ENCODE peak calls at places on chromosomes 16 and 17, in five cellular contexts. R, F, E, N and I are unnamed samples.

GRCh38 chr17:83196088-83196765 is 116.8 kb downstream of the METRNL start:
- DNase-seq in R (no peak), F (no peak), E (no peak), N (peak), I (peak)

GRCh38 chr17:8091033-8091687 is 3.6 kb upstream of the ALOX12B start:
- DNase-seq in F (no peak), R (no peak), E (no peak), N (no peak), I (no peak)

GRCh38 chr17:76940738-76941350 is 72.6 kb downstream of the MGAT5B start:
- DNase-seq in F (peak), N (no peak), R (no peak), E (no peak), I (no peak)

GRCh38 chr16:66169817-66170216 is 196.7 kb upstream of the CDH5 start:
- DNase-seq in R (no peak), N (no peak), E (no peak), F (no peak), I (no peak)

GRCh38 chr16:9845661-9846361 is 336.4 kb downstream of the GRIN2A start:
- DNase-seq in R (no peak), N (no peak), F (no peak), E (no peak), I (no peak)

GRCh38 chr17:4742629-4743028 is 2.9 kb upstream of the CXCL16 start:
- DNase-seq in N (no peak), E (no peak), F (no peak), R (no peak), I (no peak)

GRCh38 chr17:74569392-74570003 is 2.2 kb upstream of the CD300H start:
- DNase-seq in E (peak), R (peak), N (no peak), F (no peak), I (no peak)

GRCh38 chr17:61461586-61461966 is 9.4 kb downstream of the TBX4 start:
- DNase-seq in R (no peak), F (no peak), E (no peak), N (peak), I (no peak)

GRCh38 chr16:73368715-73369114 is 320.8 kb upstream of the ZFHX3 start:
- DNase-seq in R (no peak), E (no peak), F (no peak), N (no peak), I (no peak)

GRCh38 chr16:4317471-4318170 is 1.8 kb downstream of the GLIS2 start:
- DNase-seq in F (no peak), N (peak), E (peak), R (no peak), I (no peak)

GRCh38 chr16:20901441-20902112 is 1.0 kb downstream of the LYRM1 start:
- DNase-seq in E (peak), F (no peak), R (peak), N (peak), I (peak)

GRCh38 chr17:81865733-81866439 is 5.3 kb downstream of the ARHGDIA start:
- DNase-seq in R (no peak), F (no peak), N (no peak), E (no peak), I (no peak)

GRCh38 chr16:87698676-87699179 is 67.1 kb downstream of the KLHDC4 start:
- DNase-seq in N (no peak), F (no peak), R (no peak), E (no peak), I (no peak)

GRCh38 chr17:17304521-17304985 is 1.4 kb downstream of the NT5M start:
- DNase-seq in N (no peak), R (no peak), F (no peak), E (no peak), I (no peak)

GRCh38 chr17:63785556-63785955 is 11.6 kb downstream of the DDX42 start:
- DNase-seq in R (no peak), N (no peak), E (no peak), F (no peak), I (no peak)

GRCh38 chr17:7313028-7313889 is 1.9 kb downstream of the GPS2 start:
- DNase-seq in F (no peak), N (no peak), R (peak), E (no peak), I (no peak)

GRCh38 chr17:45341389-45342158 is 24.8 kb upstream of the MAP3K14 start:
- DNase-seq in R (peak), E (no peak), N (peak), F (no peak), I (no peak)

GRCh38 chr17:57143341-57143740 is 58.3 kb downstream of the AKAP1 start:
- DNase-seq in R (no peak), F (no peak), N (no peak), E (no peak), I (no peak)

GRCh38 chr17:49896860-49897259 is 49.0 kb upstream of the TAC4 start:
- DNase-seq in E (no peak), N (no peak), R (no peak), F (no peak), I (no peak)

GRCh38 chr16:57367111-57367752 is 5.1 kb upstream of the CX3CL1 start:
- DNase-seq in F (no peak), R (no peak), N (no peak), E (no peak), I (no peak)

GRCh38 chr17:35708149-35708548 is 23.3 kb upstream of the RASL10B start:
- DNase-seq in F (no peak), N (no peak), E (no peak), R (no peak), I (no peak)

GRCh38 chr17:59154335-59154720 is 658 bp downstream of the SKA2 start:
- DNase-seq in F (no peak), E (peak), N (peak), R (no peak), I (peak)

GRCh38 chr17:14152726-14153125 is 83.4 kb downstream of the COX10 start:
- DNase-seq in N (no peak), F (no peak), E (no peak), R (no peak), I (no peak)

GRCh38 chr16:11708421-11708820 is 34.2 kb downstream of the TXNDC11 start:
- DNase-seq in N (no peak), F (no peak), R (no peak), E (no peak), I (no peak)

GRCh38 chr17:6677158-6677831 is 25.7 kb downstream of the C17orf100 start:
- DNase-seq in R (no peak), N (no peak), F (no peak), E (no peak), I (no peak)

GRCh38 chr16:12575288-12575687 is 228.4 kb downstream of the CPPED1 start:
- DNase-seq in F (no peak), R (no peak), N (peak), E (no peak), I (peak)

GRCh38 chr16:142405-142804 is 3.9 kb upstream of the NPRL3 start:
- DNase-seq in E (no peak), F (no peak), N (no peak), R (no peak), I (no peak)

GRCh38 chr16:49282690-49283375 is 1.2 kb upstream of the CBLN1 start:
- DNase-seq in E (no peak), N (no peak), F (peak), R (no peak), I (no peak)
- H3K4me3 ChIP-seq in E (peak), N (no peak), F (peak), R (peak), I (peak)

GRCh38 chr17:72171703-72172670 is 51.2 kb downstream of the SOX9 start:
- DNase-seq in E (no peak), N (no peak), F (no peak), R (no peak), I (no peak)
- TF ChIP-seq CTCF in E (no peak), N (no peak), F (no peak), R (no peak), I (no peak)

GRCh38 chr16:30775381-30776099 is 11.5 kb downstream of the ZNF629 start:
- DNase-seq in N (peak), E (peak), F (peak), R (peak), I (peak)
- TF ChIP-seq EP300 in N (no peak), E (no peak), F (no peak), R (no peak), I (no peak)

DNA sequence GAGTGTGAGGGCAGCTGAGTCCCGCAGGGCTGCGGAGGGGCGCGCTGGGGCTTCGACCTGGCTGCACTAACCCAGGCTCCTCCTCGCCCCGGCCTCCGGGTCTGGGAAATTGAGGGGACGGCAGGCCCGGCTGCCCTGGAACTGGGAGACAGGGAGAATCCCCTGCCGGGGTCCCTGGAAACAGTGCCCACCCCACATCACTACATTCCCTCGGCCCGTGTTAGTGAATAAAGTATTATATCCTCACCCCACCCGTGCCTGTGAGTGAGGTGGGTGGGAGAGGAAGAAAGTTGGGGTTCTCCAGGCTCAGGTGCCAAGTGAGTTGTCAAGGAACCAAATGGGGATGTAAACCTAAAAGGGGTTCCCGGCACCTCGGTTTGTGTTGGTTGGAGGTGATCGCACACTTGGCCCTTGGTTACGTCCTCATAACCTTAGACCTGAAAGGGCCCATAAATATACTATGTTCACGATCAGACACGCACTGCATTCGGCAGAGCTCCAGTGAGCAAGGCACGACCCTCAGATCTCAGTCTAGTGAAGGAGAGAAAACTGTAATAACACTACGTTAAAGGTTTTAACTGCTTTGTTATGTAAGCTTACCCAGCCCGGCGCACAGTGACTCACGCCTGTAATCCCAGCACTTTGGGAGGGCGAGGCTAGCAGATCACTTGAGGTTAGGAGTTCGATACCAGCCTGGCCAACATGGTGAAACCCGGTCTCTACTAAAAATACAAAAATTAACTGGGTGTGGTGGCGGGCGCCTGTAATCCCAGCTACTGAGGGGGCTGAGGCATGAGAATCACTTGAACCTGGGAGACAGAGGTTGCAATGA is 11.2 kb downstream of the ZNF771 start:
- DNase-seq in E (no peak), F (no peak), R (no peak), N (no peak), I (no peak)
- H3K4me3 ChIP-seq in E (peak), F (peak), R (peak), N (peak), I (peak)

GRCh38 chr16:78228704-78229103 is 129.2 kb downstream of the WWOX start:
- DNase-seq in R (no peak), F (no peak), E (no peak), N (no peak), I (no peak)

GRCh38 chr16:78224342-78224741 is 124.9 kb downstream of the WWOX start:
- DNase-seq in R (no peak), E (no peak), F (no peak), N (no peak), I (no peak)

GRCh38 chr16:78230832-78231231 is 131.4 kb downstream of the WWOX start:
- DNase-seq in F (no peak), E (no peak), R (no peak), N (no peak), I (no peak)

GRCh38 chr16:78227855-78228254 is 128.4 kb downstream of the WWOX start:
- DNase-seq in R (no peak), N (no peak), F (no peak), E (no peak), I (no peak)
- TF ChIP-seq CTCF in R (no peak), N (no peak), F (peak), E (no peak), I (no peak)

GRCh38 chr16:31181102-31181830 is 1.3 kb downstream of the FUS start:
- DNase-seq in N (peak), R (no peak), E (peak), F (no peak), I (peak)

GRCh38 chr16:31177136-31177535 is 2.8 kb upstream of the FUS start:
- DNase-seq in N (no peak), E (no peak), F (no peak), R (no peak), I (no peak)

GRCh38 chr16:31182391-31182790 is 2.5 kb downstream of the FUS start:
- DNase-seq in N (no peak), E (no peak), R (no peak), F (no peak), I (no peak)

GRCh38 chr16:31179153-31179746 is 689 bp upstream of the FUS start:
- DNase-seq in N (no peak), E (no peak), R (no peak), F (no peak), I (no peak)

GRCh38 chr16:31179747-31180458 is at the start of gene FUS:
- DNase-seq in N (peak), F (no peak), E (peak), R (peak), I (peak)
- TF ChIP-seq EP300 in N (no peak), F (no peak), E (no peak), R (no peak), I (no peak)

DNA sequence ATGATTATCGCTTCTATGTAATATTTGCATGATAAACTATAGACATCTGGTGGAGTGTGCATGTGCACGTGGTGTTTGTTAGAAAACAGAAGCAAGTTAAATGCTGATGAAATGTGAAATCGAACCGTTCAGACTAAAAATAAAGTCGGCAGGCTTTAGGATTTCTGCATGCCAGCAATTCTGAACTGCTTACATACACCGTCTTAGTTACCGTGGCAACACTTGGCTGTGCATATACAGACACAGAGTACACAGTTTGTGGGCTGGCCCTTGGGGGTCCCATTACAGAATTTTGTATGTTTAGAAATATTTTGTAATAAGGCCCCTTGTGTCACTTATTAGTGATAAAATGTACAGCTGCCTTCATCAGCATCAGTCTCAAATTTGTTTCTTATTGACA is 605.5 kb downstream of the RBFOX1 start:
- DNase-seq in R (no peak), N (no peak), F (no peak), E (no peak), I (no peak)
- H3K4me3 ChIP-seq in R (no peak), N (no peak), F (no peak), E (no peak), I (no peak)